ENCODE peak calls at places on chromosomes 16 and 17, in five cellular contexts. One of them, this sample, is unnamed.

GRCh38 chr16:28572659-28573510 is 19.2 kb downstream of the SGF29 start:
- DNase-seq in AG09309: no peak
- DNase-seq in endothelial cell of umbilical vein: no peak
- DNase-seq in sigmoid colon: no peak
- DNase-seq in hepatocyte: peak
- DNase-seq in this sample: no peak

GRCh38 chr17:50125420-50125997 is 4.5 kb downstream of the SAMD14 start:
- DNase-seq in sigmoid colon: no peak
- DNase-seq in endothelial cell of umbilical vein: no peak
- DNase-seq in hepatocyte: no peak
- DNase-seq in AG09309: no peak
- DNase-seq in this sample: no peak

GRCh38 chr16:14061732-14062259 is 9.3 kb upstream of the MRTFB start:
- DNase-seq in hepatocyte: no peak
- DNase-seq in sigmoid colon: no peak
- DNase-seq in AG09309: no peak
- DNase-seq in endothelial cell of umbilical vein: no peak
- DNase-seq in this sample: no peak

GRCh38 chr17:19024101-19025078 is 19.8 kb upstream of the FAM83G start:
- DNase-seq in AG09309: no peak
- DNase-seq in endothelial cell of umbilical vein: no peak
- DNase-seq in hepatocyte: no peak
- DNase-seq in sigmoid colon: peak
- DNase-seq in this sample: no peak

GRCh38 chr16:48605518-48606110 is 4.4 kb downstream of the N4BP1 start:
- DNase-seq in endothelial cell of umbilical vein: no peak
- DNase-seq in sigmoid colon: no peak
- DNase-seq in hepatocyte: no peak
- DNase-seq in AG09309: no peak
- DNase-seq in this sample: no peak

GRCh38 chr16:31008154-31008950 is 2.1 kb downstream of the STX1B start:
- DNase-seq in sigmoid colon: no peak
- DNase-seq in AG09309: no peak
- DNase-seq in hepatocyte: no peak
- DNase-seq in endothelial cell of umbilical vein: no peak
- DNase-seq in this sample: no peak

GRCh38 chr16:80656731-80657150 is 115.9 kb downstream of the DYNLRB2 start:
- DNase-seq in AG09309: no peak
- DNase-seq in endothelial cell of umbilical vein: no peak
- DNase-seq in sigmoid colon: no peak
- DNase-seq in hepatocyte: peak
- DNase-seq in this sample: peak

GRCh38 chr17:74959826-74960738 is 12.5 kb downstream of the HID1 start:
- DNase-seq in hepatocyte: no peak
- DNase-seq in endothelial cell of umbilical vein: no peak
- DNase-seq in sigmoid colon: no peak
- DNase-seq in AG09309: no peak
- DNase-seq in this sample: no peak

GRCh38 chr17:18042969-18043368 is 3.8 kb downstream of the GID4 start:
- DNase-seq in hepatocyte: no peak
- DNase-seq in sigmoid colon: no peak
- DNase-seq in AG09309: no peak
- DNase-seq in endothelial cell of umbilical vein: no peak
- DNase-seq in this sample: no peak

GRCh38 chr17:38654411-38655398 is 20.1 kb downstream of the EPOP start:
- DNase-seq in AG09309: no peak
- DNase-seq in endothelial cell of umbilical vein: no peak
- DNase-seq in sigmoid colon: no peak
- DNase-seq in hepatocyte: no peak
- DNase-seq in this sample: peak

GRCh38 chr17:59763861-59764260 is 56.4 kb downstream of the VMP1 start:
- DNase-seq in AG09309: no peak
- DNase-seq in endothelial cell of umbilical vein: peak
- DNase-seq in sigmoid colon: no peak
- DNase-seq in hepatocyte: no peak
- DNase-seq in this sample: no peak

DNA sequence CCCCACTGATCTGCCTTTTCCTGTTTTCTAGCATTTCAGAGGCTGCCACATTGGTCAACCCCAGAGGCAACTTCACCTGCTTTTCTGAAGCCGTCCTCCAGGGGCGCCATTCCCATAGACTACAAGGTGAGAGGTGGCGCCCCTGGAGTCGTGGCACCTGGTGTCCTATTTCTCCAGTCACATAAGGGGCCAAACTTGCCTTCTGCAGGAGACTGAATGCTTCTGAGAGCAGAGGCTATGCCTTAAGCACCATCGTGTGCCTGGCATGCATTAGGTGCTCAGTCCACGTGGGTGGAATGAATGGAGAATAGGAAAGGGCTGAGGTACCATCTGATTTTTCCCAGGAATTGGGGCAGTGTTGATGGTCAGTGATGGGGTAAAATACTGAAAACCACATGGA is 164.8 kb downstream of the HAPSTR1 start:
- DNase-seq in endothelial cell of umbilical vein: peak
- DNase-seq in hepatocyte: peak
- DNase-seq in sigmoid colon: no peak
- DNase-seq in AG09309: no peak
- DNase-seq in this sample: peak
- TF ChIP-seq CTCF in endothelial cell of umbilical vein: peak
- TF ChIP-seq CTCF in hepatocyte: peak
- TF ChIP-seq CTCF in sigmoid colon: no peak
- TF ChIP-seq CTCF in AG09309: peak
- TF ChIP-seq CTCF in this sample: peak

DNA sequence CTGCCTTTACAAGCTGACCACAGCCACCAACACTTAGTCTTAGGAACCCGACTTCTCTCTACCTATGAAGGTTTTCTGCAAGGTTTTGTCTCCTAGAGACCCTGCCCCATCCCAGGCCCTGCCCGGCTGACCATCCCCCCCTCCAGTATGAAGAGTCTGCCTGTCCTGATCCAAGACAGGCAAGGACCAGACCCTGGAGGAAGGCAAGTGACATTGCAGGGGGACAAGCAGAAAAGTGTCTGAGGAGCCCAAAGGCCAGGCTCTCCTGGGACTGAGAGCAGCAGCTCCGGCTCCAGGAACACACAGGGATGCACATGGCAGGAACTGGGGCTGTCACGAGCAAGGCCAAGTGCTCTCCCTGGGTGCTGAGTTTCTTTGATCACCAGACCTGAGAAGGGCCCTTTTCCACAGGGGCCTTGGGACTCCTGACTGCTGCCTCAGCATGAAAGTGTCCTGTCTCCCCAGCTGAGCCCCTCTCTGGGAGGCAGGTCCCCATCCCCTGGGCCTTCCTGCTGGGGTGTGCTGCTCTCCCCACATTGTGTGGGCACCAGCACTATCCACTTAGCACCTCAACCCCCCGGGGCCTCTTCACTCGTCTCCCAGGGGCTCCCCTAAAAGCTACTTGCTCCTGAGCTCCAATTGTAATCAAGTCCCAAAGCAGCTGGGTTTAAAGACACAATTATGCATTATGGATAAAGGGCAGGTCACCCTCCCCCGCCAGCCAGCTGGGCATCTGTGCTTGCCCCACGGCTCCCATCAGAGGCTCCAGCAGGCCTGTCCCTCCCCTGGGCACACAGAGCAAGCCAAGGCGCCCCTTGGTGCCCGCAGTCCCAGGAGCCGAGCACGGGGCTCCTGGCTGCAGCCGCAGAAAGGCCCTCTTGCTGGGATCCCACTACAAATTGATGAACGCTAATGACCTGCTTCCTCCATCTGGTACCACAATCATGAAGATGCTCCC is 11.5 kb upstream of the CACNG4 start:
- DNase-seq in AG09309: no peak
- DNase-seq in endothelial cell of umbilical vein: no peak
- DNase-seq in hepatocyte: no peak
- DNase-seq in sigmoid colon: no peak
- DNase-seq in this sample: no peak
- TF ChIP-seq CTCF in AG09309: no peak
- TF ChIP-seq CTCF in endothelial cell of umbilical vein: no peak
- TF ChIP-seq CTCF in hepatocyte: no peak
- TF ChIP-seq CTCF in sigmoid colon: no peak
- TF ChIP-seq CTCF in this sample: no peak

GRCh38 chr17:33642002-33642401 is 348.9 kb upstream of the ASIC2 start:
- DNase-seq in hepatocyte: no peak
- DNase-seq in sigmoid colon: no peak
- DNase-seq in endothelial cell of umbilical vein: no peak
- DNase-seq in AG09309: no peak
- DNase-seq in this sample: no peak
- TF ChIP-seq CTCF in hepatocyte: no peak
- TF ChIP-seq CTCF in sigmoid colon: no peak
- TF ChIP-seq CTCF in endothelial cell of umbilical vein: no peak
- TF ChIP-seq CTCF in AG09309: no peak
- TF ChIP-seq CTCF in this sample: no peak

DNA sequence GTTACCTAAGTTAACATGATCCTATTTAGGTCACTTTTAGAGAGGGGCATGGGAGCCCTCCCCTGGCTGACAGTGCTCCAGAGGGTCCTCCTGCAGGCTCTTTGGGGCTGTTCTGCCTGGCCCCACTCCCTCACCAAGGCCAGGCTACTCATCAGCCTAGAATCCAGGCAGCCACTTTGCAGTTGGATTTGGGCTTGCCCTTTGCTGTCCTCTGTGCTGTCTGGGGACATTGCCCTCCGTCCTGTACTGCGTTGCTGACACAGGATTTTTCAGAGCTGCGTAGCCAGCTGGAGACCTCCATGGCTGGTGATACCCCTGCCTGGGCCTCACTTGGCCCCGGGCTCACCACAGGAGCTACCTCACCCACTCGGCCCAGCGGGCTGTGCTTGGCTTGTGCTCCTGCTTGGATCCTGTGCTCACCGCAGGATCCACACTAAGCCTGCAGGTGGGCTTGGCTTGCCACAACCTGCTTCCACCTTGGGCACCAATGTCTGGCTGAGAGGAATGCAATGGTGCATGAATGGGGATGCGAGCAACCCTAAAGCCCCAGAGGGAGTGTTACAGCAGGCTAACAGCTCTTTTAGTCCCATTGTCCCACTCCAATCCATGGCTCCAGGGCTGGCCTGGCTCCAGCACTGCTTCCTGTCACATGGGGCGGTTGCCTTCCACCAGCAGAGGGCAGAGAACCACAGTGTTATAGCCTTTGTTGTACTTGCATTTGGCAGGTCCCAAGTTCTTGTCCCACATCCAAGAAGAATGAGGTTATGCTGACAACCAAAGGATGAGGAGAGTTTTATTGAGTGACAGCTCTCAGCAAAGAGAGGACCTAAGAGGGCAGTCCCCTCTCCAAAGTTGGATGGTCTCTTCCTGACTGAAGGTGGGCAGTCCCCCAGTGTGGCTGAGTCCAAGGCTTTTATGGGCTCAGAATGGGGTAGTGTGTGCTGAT is 21.5 kb downstream of the CCL4 start:
- DNase-seq in hepatocyte: peak
- DNase-seq in endothelial cell of umbilical vein: no peak
- DNase-seq in AG09309: no peak
- DNase-seq in sigmoid colon: no peak
- DNase-seq in this sample: no peak
- TF ChIP-seq CTCF in hepatocyte: peak
- TF ChIP-seq CTCF in endothelial cell of umbilical vein: no peak
- TF ChIP-seq CTCF in AG09309: no peak
- TF ChIP-seq CTCF in sigmoid colon: no peak
- TF ChIP-seq CTCF in this sample: no peak

GRCh38 chr16:12260647-12261262 is 284.2 kb downstream of the SNX29 start:
- DNase-seq in hepatocyte: peak
- DNase-seq in sigmoid colon: no peak
- DNase-seq in endothelial cell of umbilical vein: no peak
- DNase-seq in AG09309: no peak
- DNase-seq in this sample: no peak
- TF ChIP-seq CTCF in hepatocyte: no peak
- TF ChIP-seq CTCF in sigmoid colon: no peak
- TF ChIP-seq CTCF in endothelial cell of umbilical vein: no peak
- TF ChIP-seq CTCF in AG09309: no peak
- TF ChIP-seq CTCF in this sample: no peak

This sample was measured in GM10248.